ENCODE peak calls at places on chromosomes 4 and X, in eight cellular contexts. J is suprapubic skin; E is kidney epithelial cell; R is cardiac muscle cell; D is testis; O is body of pancreas; H is CD4-positive, alpha-beta T cell; L is stomach. K is an unnamed sample.
A peak's percentile ranks its signal among the peaks of the same experiment; 100 is the strongest.

GRCh38 chrX:29858714-29859113 is 356.6 kb upstream of the MAGEB2 start:
- DNase-seq in J (no peak), E (no peak), R (no peak), D (no peak), O (no peak), H (no peak), L (no peak), K (no peak)

GRCh38 chrX:114675365-114675764 is 91.5 kb downstream of the HTR2C start:
- DNase-seq in J (no peak), E (no peak), R (no peak), D (no peak), O (no peak), H (no peak), L (no peak), K (no peak)

GRCh38 chr4:56976283-56976877 is 1.0 kb downstream of the NOA1 start:
- DNase-seq in J (no peak), E (no peak), R (peak; percentile 24), D (peak; percentile 25), O (no peak), H (no peak), L (peak; percentile 27), K (no peak)

GRCh38 chr4:151661873-151662272 is 98.9 kb downstream of the GATB start:
- DNase-seq in J (no peak), E (no peak), R (no peak), D (no peak), O (no peak), H (no peak), L (no peak), K (no peak)

GRCh38 chr4:176438401-176438800 is 118.6 kb downstream of the SPCS3 start:
- DNase-seq in J (no peak), E (no peak), R (no peak), D (no peak), O (no peak), H (no peak), L (no peak), K (no peak)

GRCh38 chr4:134200811-134201215 is 776 bp downstream of the PABPC4L start:
- DNase-seq in J (no peak), E (no peak), R (peak; percentile 26), D (no peak), O (peak; percentile 9), H (no peak), L (no peak), K (no peak)

GRCh38 chrX:134753185-134754008 is 95.1 kb upstream of the PLAC1 start:
- DNase-seq in J (no peak), E (no peak), R (no peak), D (no peak), O (no peak), H (no peak), L (no peak), K (no peak)

GRCh38 chr4:115229873-115230272 is 116.5 kb upstream of the NDST4 start:
- DNase-seq in J (no peak), E (no peak), R (no peak), D (no peak), O (no peak), H (no peak), L (no peak), K (no peak)

GRCh38 chrX:43718546-43718945 is 62.4 kb downstream of the MAOA start:
- DNase-seq in J (no peak), E (no peak), R (no peak), D (no peak), O (no peak), H (no peak), L (no peak), K (no peak)

GRCh38 chr4:59655996-59656395 is 1544.1 kb upstream of the ADGRL3 start:
- DNase-seq in J (no peak), E (no peak), R (no peak), D (no peak), O (no peak), H (no peak), L (no peak), K (no peak)

GRCh38 chrX:153673398-153674218 is at the start of gene PNCK:
- DNase-seq in J (no peak), E (no peak), R (peak; percentile 48), D (no peak), O (no peak), H (no peak), L (no peak), K (no peak)

GRCh38 chr4:85728471-85728870 is 253.5 kb downstream of the ARHGAP24 start:
- DNase-seq in J (no peak), E (no peak), R (no peak), D (no peak), O (no peak), H (no peak), L (no peak), K (no peak)

GRCh38 chrX:85963736-85964135 is 83.6 kb downstream of the CHM start:
- DNase-seq in J (no peak), E (peak; percentile 35), R (no peak), D (no peak), O (no peak), H (no peak), L (no peak), K (no peak)

GRCh38 chr4:75289843-75290616 is 224.2 kb downstream of the RCHY1 start:
- DNase-seq in J (no peak), E (no peak), R (peak; percentile 49), D (peak; percentile 19), O (peak; percentile 14), H (no peak), L (peak; percentile 26), K (no peak)

DNA sequence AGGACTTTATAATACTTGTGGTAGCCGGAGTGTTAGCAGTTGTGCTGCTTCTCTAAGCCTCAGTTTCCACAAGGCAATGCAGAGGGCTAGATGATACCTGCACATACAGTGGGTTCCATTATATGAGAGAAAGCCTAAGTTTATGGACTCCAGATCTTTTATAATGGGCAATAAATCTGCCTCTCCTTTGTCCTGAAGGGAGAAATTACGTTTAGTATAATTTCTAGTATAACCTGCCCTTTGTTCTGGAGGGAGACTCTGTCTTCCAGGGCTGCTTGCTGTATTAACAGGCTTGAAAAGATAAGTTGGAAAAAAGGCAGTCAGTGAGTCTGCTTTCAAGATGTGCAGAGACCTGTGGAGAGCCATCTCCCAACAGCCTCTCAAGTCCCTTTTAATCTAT is 42.7 kb downstream of the ZNF81 start:
- DNase-seq in J (no peak), E (no peak), R (no peak), D (no peak), O (no peak), H (no peak), L (no peak), K (no peak)
- H3K27me3 ChIP-seq in J (no peaks in the 10 kb centered on the region), E (no peaks in the 10 kb centered on the region), R (no peaks in the 10 kb centered on the region), D (no peaks in the 10 kb centered on the region), O (no peaks in the 10 kb centered on the region), H (no peaks in the 10 kb centered on the region), L (no peaks in the 10 kb centered on the region), K (no peaks in the 10 kb centered on the region)

GRCh38 chrX:137032841-137033773 is 688 bp downstream of the GPR101 start:
- DNase-seq in J (no peak), E (no peak), R (no peak), D (no peak), O (no peak), H (no peak), L (no peak), K (no peak)
- H3K27me3 ChIP-seq in J (peaks cover 47% of the 10 kb centered on the region), E (peaks cover 54% of the 10 kb centered on the region), R (peaks cover 98% of the 10 kb centered on the region), D (no peaks in the 10 kb centered on the region), O (no peaks in the 10 kb centered on the region), H (peaks cover 34% of the 10 kb centered on the region), L (peaks cover 53% of the 10 kb centered on the region), K (no peaks in the 10 kb centered on the region)

DNA sequence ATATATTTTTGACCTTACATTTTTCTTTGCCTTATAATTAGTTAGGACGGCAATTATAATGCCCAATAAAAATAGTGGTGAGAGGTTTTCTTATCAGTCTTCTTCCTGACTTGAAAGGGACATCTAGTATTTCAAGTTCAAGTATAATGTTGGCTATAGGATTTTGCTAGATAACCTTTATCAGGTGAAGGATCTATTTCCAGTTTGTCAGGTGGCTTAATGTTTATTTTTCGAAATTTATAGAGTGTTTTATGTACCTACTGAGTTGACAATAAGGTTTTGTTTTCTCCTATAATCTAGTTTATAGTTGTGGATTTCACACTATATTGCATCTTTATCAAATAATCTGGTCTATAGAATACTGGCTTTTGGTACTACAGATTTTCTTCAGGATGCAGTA is 351.8 kb upstream of the FGF13 start:
- DNase-seq in J (no peak), E (no peak), R (no peak), D (no peak), O (no peak), H (no peak), L (no peak), K (no peak)
- H3K27me3 ChIP-seq in J (no peaks in the 10 kb centered on the region), E (no peaks in the 10 kb centered on the region), R (no peaks in the 10 kb centered on the region), D (no peaks in the 10 kb centered on the region), O (no peaks in the 10 kb centered on the region), H (no peaks in the 10 kb centered on the region), L (no peaks in the 10 kb centered on the region), K (no peaks in the 10 kb centered on the region)

DNA sequence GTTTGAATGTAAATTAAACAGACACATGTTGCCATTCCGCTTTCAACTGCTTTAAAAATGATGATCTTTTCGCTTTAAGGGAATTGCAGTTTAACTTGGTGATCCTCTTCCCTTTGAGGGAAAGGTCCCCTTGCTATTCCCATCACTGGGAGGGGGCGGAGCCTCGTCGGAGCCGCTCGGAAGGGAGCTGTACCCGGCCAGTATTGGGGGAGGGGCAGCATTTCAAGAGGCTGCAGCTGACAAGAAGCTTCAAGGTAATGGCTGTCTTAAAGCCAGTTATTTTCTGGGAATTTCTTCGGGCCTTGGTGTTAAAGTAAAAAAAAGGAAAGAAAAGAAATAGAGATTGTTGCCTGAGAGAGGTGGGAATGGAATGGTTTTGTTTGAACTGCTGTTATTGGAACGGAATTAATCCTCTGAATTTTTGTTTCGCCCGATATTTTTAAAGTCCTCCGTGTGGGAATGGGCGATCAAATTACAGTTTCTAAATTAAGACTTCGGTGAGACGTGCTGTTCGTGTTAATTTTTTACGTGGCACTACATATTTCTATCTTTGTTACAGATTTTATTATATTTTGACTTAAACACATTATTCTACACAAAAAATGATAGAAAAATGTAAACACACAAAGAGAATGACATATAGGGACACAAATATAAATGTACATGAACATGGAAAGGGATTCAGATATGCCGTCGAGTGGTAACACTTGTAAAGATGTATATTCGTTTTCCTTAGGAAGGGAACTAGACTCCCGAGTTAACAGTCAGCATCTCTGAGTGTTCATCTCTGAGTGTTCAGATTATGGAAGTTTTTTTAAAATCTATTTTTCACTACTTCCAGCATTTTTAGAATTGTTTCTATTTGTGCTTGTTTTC is 9.2 kb downstream of the PWWP3B start:
- DNase-seq in J (no peak), E (no peak), R (peak; percentile 93), D (peak; percentile 80), O (peak; percentile 18), H (no peak), L (no peak), K (no peak)
- H3K27me3 ChIP-seq in J (no peaks in the 10 kb centered on the region), E (no peaks in the 10 kb centered on the region), R (no peaks in the 10 kb centered on the region), D (no peaks in the 10 kb centered on the region), O (no peaks in the 10 kb centered on the region), H (no peaks in the 10 kb centered on the region), L (peaks cover 7% of the 10 kb centered on the region), K (no peaks in the 10 kb centered on the region)

GRCh38 chrX:106932492-106932923 is 12.3 kb downstream of the CLDN2 start:
- DNase-seq in J (no peak), E (no peak), R (peak; percentile 17), D (no peak), O (no peak), H (no peak), L (no peak), K (no peak)
- H3K27me3 ChIP-seq in J (no peaks in the 10 kb centered on the region), E (no peaks in the 10 kb centered on the region), R (no peaks in the 10 kb centered on the region), D (no peaks in the 10 kb centered on the region), O (no peaks in the 10 kb centered on the region), H (no peaks in the 10 kb centered on the region), L (peaks cover 14% of the 10 kb centered on the region), K (no peaks in the 10 kb centered on the region)

GRCh38 chrX:640641-641040 is 10.1 kb downstream of the SHOX start:
- DNase-seq in J (no peak), E (no peak), R (no peak), D (no peak), O (no peak), H (no peak), L (peak; percentile 14), K (no peak)
- H3K27me3 ChIP-seq in J (peaks cover 85% of the 10 kb centered on the region), E (peaks cover 43% of the 10 kb centered on the region), R (peaks cover 95% of the 10 kb centered on the region), D (no peaks in the 10 kb centered on the region), O (no peaks in the 10 kb centered on the region), H (peaks cover 47% of the 10 kb centered on the region), L (peaks cover 59% of the 10 kb centered on the region), K (no peaks in the 10 kb centered on the region)